ENCODE peak calls at places on chromosomes 12 and 14, in five cellular contexts. F is stimulated activated CD4-positive, alpha-beta T cell treated with anti-CD3 and anti-CD28 coated beads, Interleukin-15, amount 100 ng/mL, for 1 hour; K is nucleus accumbens; B is astrocyte of the hippocampus; D is Caco-2. Q is an unnamed sample.

GRCh38 chr12:115485967-115486366 is 791.5 kb downstream of the MED13L start:
- DNase-seq in F (no peak), K (no peak), B (no peak), D (no peak), Q (no peak)

GRCh38 chr12:93140309-93140708 is 211.2 kb upstream of the EEA1 start:
- DNase-seq in F (no peak), K (no peak), B (no peak), D (no peak), Q (no peak)

GRCh38 chr12:108738165-108738564 is 6.8 kb upstream of the CORO1C start:
- DNase-seq in F (no peak), K (no peak), B (no peak), D (no peak), Q (no peak)

GRCh38 chr14:99384446-99385417 is 95.9 kb downstream of the SETD3 start:
- DNase-seq in F (no peak), K (no peak), B (no peak), D (no peak), Q (no peak)

GRCh38 chr12:104699489-104700194 is 242.9 kb downstream of the CHST11 start:
- DNase-seq in F (no peak), K (no peak), B (no peak), D (no peak), Q (peak; percentile 28)

GRCh38 chr12:71639341-71639760 is 24.3 kb downstream of the ZFC3H1 start:
- DNase-seq in F (no peak), K (no peak), B (no peak), D (peak; percentile 53), Q (no peak)

GRCh38 chr12:132154341-132154761 is 10.1 kb downstream of the NOC4L start:
- DNase-seq in F (no peak), K (no peak), B (no peak), D (no peak), Q (no peak)

GRCh38 chr12:77204055-77204454 is 138.7 kb upstream of the E2F7 start:
- DNase-seq in F (no peak), K (no peak), B (no peak), D (peak; percentile 10), Q (no peak)

GRCh38 chr12:117012189-117012805 is 86.9 kb downstream of the TESC start:
- DNase-seq in F (no peak), K (no peak), B (no peak), D (no peak), Q (no peak)

GRCh38 chr12:62701492-62701891 is 233.5 kb downstream of the PPM1H start:
- DNase-seq in F (no peak), K (no peak), B (no peak), D (no peak), Q (no peak)

GRCh38 chr14:74605531-74606223 is 6.4 kb downstream of the LTBP2 start:
- DNase-seq in F (no peak), K (no peak), B (no peak), D (no peak), Q (no peak)

GRCh38 chr14:68164723-68165122 is 345.1 kb downstream of the RAD51B start:
- DNase-seq in F (no peak), K (no peak), B (no peak), D (peak; percentile 16), Q (no peak)

GRCh38 chr14:30621354-30621953 is 665 bp upstream of the SCFD1 start:
- DNase-seq in F (no peak), K (peak; percentile 40), B (no peak), D (peak; percentile 20), Q (no peak)

GRCh38 chr14:68146812-68147211 is 327.2 kb downstream of the RAD51B start:
- DNase-seq in F (no peak), K (no peak), B (peak; percentile 97), D (no peak), Q (no peak)

GRCh38 chr14:69693823-69694729 is 72.9 kb upstream of the SRSF5 start:
- DNase-seq in F (no peak), K (no peak), B (no peak), D (no peak), Q (no peak)

GRCh38 chr12:19196959-19197630 is 67.6 kb downstream of the PLEKHA5 start:
- DNase-seq in F (no peak), K (no peak), B (no peak), D (no peak), Q (no peak)

GRCh38 chr14:36988568-36988967 is 183.8 kb downstream of the SLC25A21 start:
- DNase-seq in F (no peak), K (no peak), B (no peak), D (no peak), Q (no peak)

GRCh38 chr12:48567731-48568130 is 2.1 kb downstream of the LALBA start:
- DNase-seq in F (no peak), K (no peak), B (no peak), D (no peak), Q (no peak)

GRCh38 chr14:68603682-68604360 is 189.0 kb downstream of the ZFP36L1 start:
- DNase-seq in F (no peak), K (no peak), B (no peak), D (no peak), Q (no peak)

GRCh38 chr14:82796081-82796480 is 1262.4 kb upstream of the SEL1L start:
- DNase-seq in F (no peak), K (no peak), B (peak; percentile 28), D (no peak), Q (no peak)

GRCh38 chr12:32903763-32904162 is 7.2 kb upstream of the PKP2 start:
- DNase-seq in F (no peak), K (no peak), B (no peak), D (no peak), Q (no peak)

GRCh38 chr14:67532998-67533753 is at the start of gene PLEKHH1:
- DNase-seq in F (no peak), K (peak; percentile 91), B (peak; percentile 85), D (peak; percentile 84), Q (peak; percentile 85)

GRCh38 chr12:124542021-124542941 is 25.1 kb downstream of the NCOR2 start:
- DNase-seq in F (no peak), K (no peak), B (no peak), D (no peak), Q (no peak)

GRCh38 chr12:26195641-26196423 is 459 bp downstream of the SSPN start:
- DNase-seq in F (no peak), K (peak; percentile 71), B (peak; percentile 80), D (peak; percentile 57), Q (peak; percentile 78)

GRCh38 chr12:116595186-116595585 is 36.0 kb downstream of the MAP1LC3B2 start:
- DNase-seq in F (no peak), K (no peak), B (peak; percentile 71), D (no peak), Q (no peak)

GRCh38 chr12:6215932-6216494 is 15.8 kb downstream of the CD9 start:
- DNase-seq in F (no peak), K (no peak), B (peak; percentile 98), D (no peak), Q (no peak)

GRCh38 chr12:8890313-8891084 is 23.8 kb upstream of the PHC1 start:
- DNase-seq in F (peak; percentile 9), K (peak; percentile 1), B (peak; percentile 79), D (peak; percentile 81), Q (peak; percentile 78)

GRCh38 chr14:105314287-105315185 is at the start of gene PACS2:
- DNase-seq in F (peak; percentile 62), K (peak; percentile 60), B (peak; percentile 97), D (peak; percentile 85), Q (peak; percentile 85)

GRCh38 chr12:44837114-44837800 is 38.9 kb downstream of the NELL2 start:
- DNase-seq in F (no peak), K (no peak), B (no peak), D (no peak), Q (no peak)

GRCh38 chr12:38102197-38102596 is 214.4 kb upstream of the ALG10B start:
- DNase-seq in F (no peak), K (no peak), B (no peak), D (no peak), Q (no peak)

GRCh38 chr14:95463173-95463901 is 53.1 kb downstream of the SYNE3 start:
- DNase-seq in F (peak; percentile 18), K (no peak), B (no peak), D (no peak), Q (no peak)

GRCh38 chr14:71418591-71419245 is 511.5 kb downstream of the PCNX1 start:
- DNase-seq in F (no peak), K (no peak), B (no peak), D (no peak), Q (no peak)

GRCh38 chr12:75642226-75642625 is 130.8 kb upstream of the KRR1 start:
- DNase-seq in F (no peak), K (no peak), B (no peak), D (no peak), Q (no peak)

GRCh38 chr12:49121047-49121696 is 10.0 kb downstream of the TUBA1B start:
- DNase-seq in F (no peak), K (peak; percentile 6), B (peak; percentile 70), D (peak; percentile 77), Q (peak; percentile 67)

GRCh38 chr12:49920915-49921286 is 17.2 kb upstream of the FAIM2 start:
- DNase-seq in F (no peak), K (no peak), B (no peak), D (no peak), Q (no peak)

GRCh38 chr14:93114713-93115068 is 1.0 kb downstream of the ITPK1 start:
- DNase-seq in F (no peak), K (peak; percentile 63), B (no peak), D (peak; percentile 35), Q (peak; percentile 68)

GRCh38 chr12:2112401-2112800 is 59.6 kb downstream of the CACNA1C start:
- DNase-seq in F (no peak), K (no peak), B (no peak), D (no peak), Q (no peak)

GRCh38 chr14:95326987-95327386 is 7.3 kb upstream of the CLMN start:
- DNase-seq in F (no peak), K (no peak), B (no peak), D (no peak), Q (peak; percentile 9)

GRCh38 chr12:56084958-56085543 is 5.1 kb downstream of the ERBB3 start:
- DNase-seq in F (no peak), K (no peak), B (no peak), D (peak; percentile 44), Q (no peak)

GRCh38 chr12:54052745-54053624 is 650 bp upstream of the HOXC4 start:
- DNase-seq in F (no peak), K (no peak), B (no peak), D (no peak), Q (no peak)